ENCODE peak calls at places on chromosomes 3 and 15, in nine cellular contexts. U is kidney glomerular epithelial cell; Q is CD8-positive, alpha-beta memory T cell; K is sciatic nerve; R is pons; X is heart left ventricle; Y is neuronal stem cell; Z is T-helper 17 cell; M is GM03348. P is an unnamed sample.

GRCh38 chr15:66854012-66854965 is 152.3 kb downstream of the SMAD6 start:
- DNase-seq in U (no peak), Q (no peak), K (peak), R (no peak), X (no peak), Y (no peak), Z (no peak), M (no peak), P (peak)

GRCh38 chr3:160150525-160150924 is 74.7 kb upstream of the C3orf80 start:
- DNase-seq in U (no peak), Q (no peak), K (no peak), R (no peak), X (no peak), Y (no peak), Z (no peak), M (peak), P (no peak)

GRCh38 chr3:69823710-69824109 is 84.4 kb downstream of the MITF start:
- DNase-seq in U (no peak), Q (no peak), K (no peak), R (no peak), X (no peak), Y (no peak), Z (no peak), M (no peak), P (no peak)

GRCh38 chr3:117059990-117060338 is 350.4 kb downstream of the TUSC7 start:
- DNase-seq in U (no peak), Q (no peak), K (no peak), R (no peak), X (no peak), Y (no peak), Z (no peak), M (no peak), P (no peak)

GRCh38 chr15:84603630-84604379 is 3.0 kb downstream of the ZSCAN2 start:
- DNase-seq in U (no peak), Q (no peak), K (no peak), R (no peak), X (no peak), Y (no peak), Z (no peak), M (no peak), P (no peak)

GRCh38 chr15:70584838-70585706 is 178.3 kb downstream of the UACA start:
- DNase-seq in U (no peak), Q (peak), K (no peak), R (no peak), X (no peak), Y (peak), Z (no peak), M (peak), P (no peak)

GRCh38 chr3:32045091-32045964 is 61.1 kb upstream of the GPD1L start:
- DNase-seq in U (no peak), Q (no peak), K (no peak), R (peak), X (peak), Y (no peak), Z (no peak), M (peak), P (no peak)

GRCh38 chr3:141240290-141241247 is 8.9 kb downstream of the PXYLP1 start:
- DNase-seq in U (peak), Q (no peak), K (no peak), R (no peak), X (no peak), Y (no peak), Z (no peak), M (peak), P (no peak)

GRCh38 chr3:141686477-141687280 is 51.4 kb upstream of the RNF7 start:
- DNase-seq in U (no peak), Q (peak), K (peak), R (peak), X (peak), Y (no peak), Z (no peak), M (peak), P (peak)

GRCh38 chr3:167691366-167691765 is 37.6 kb upstream of the WDR49 start:
- DNase-seq in U (no peak), Q (peak), K (no peak), R (no peak), X (no peak), Y (no peak), Z (no peak), M (no peak), P (no peak)

GRCh38 chr3:126245811-126246727 is 65.7 kb upstream of the ALDH1L1 start:
- DNase-seq in U (peak), Q (no peak), K (peak), R (peak), X (peak), Y (no peak), Z (no peak), M (peak), P (no peak)

GRCh38 chr15:52620496-52620895 is 51.7 kb upstream of the ARPP19 start:
- DNase-seq in U (no peak), Q (no peak), K (no peak), R (no peak), X (no peak), Y (no peak), Z (no peak), M (no peak), P (no peak)

GRCh38 chr3:120114376-120114775 is 20.1 kb upstream of the GSK3B start:
- DNase-seq in U (no peak), Q (no peak), K (no peak), R (no peak), X (no peak), Y (no peak), Z (no peak), M (no peak), P (no peak)

GRCh38 chr3:119898478-119899177 is 116.7 kb downstream of the NR1I2 start:
- DNase-seq in U (peak), Q (no peak), K (no peak), R (no peak), X (no peak), Y (no peak), Z (no peak), M (no peak), P (no peak)